ENCODE peak calls at places on chromosome 17, in ten cellular contexts. U is fibroblast of lung; C is tibial nerve; S is ovary; N is small intestine; G is CD4-positive, alpha-beta T cell; Y is CD8-positive, alpha-beta memory T cell; D is osteoblast; P is spleen; B is neuronal stem cell. H is an unnamed sample. For H3K9me3, the result is how much of the 10 kb centered on the place peaks cover.

GRCh38 chr17:45905812-45906211 is 11.5 kb downstream of the MAPT start:
- DNase-seq in U (no peak), C (no peak), S (no peak), N (no peak), G (no peak), Y (no peak), D (no peak), P (no peak), B (no peak), H (no peak)

GRCh38 chr17:55567240-55568216 is 56.3 kb upstream of the SMIM36 start:
- DNase-seq in U (peak), C (peak), S (peak), N (no peak), G (no peak), Y (no peak), D (peak), P (no peak), B (no peak), H (no peak)

GRCh38 chr17:42819939-42820535 is 4.0 kb downstream of the BECN1 start:
- DNase-seq in U (peak), C (no peak), S (no peak), N (peak), G (peak), Y (peak), D (peak), P (peak), B (peak), H (peak)

GRCh38 chr17:64339516-64340475 is 50.9 kb downstream of the PECAM1 start:
- DNase-seq in U (peak), C (no peak), S (no peak), N (no peak), G (no peak), Y (no peak), D (peak), P (no peak), B (no peak), H (no peak)

GRCh38 chr17:18981642-18982424 is 22.7 kb downstream of the FAM83G start:
- DNase-seq in U (peak), C (no peak), S (no peak), N (peak), G (no peak), Y (no peak), D (peak), P (no peak), B (no peak), H (no peak)

GRCh38 chr17:75645889-75646625 is 12.8 kb downstream of the SMIM5 start:
- DNase-seq in U (no peak), C (no peak), S (no peak), N (peak), G (no peak), Y (no peak), D (peak), P (peak), B (no peak), H (no peak)

GRCh38 chr17:8372422-8372821 is 4.1 kb downstream of the KRABD2 start:
- DNase-seq in U (no peak), C (no peak), S (no peak), N (no peak), G (no peak), Y (no peak), D (no peak), P (no peak), B (no peak), H (no peak)

GRCh38 chr17:76515291-76515949 is 14.2 kb upstream of the RHBDF2 start:
- DNase-seq in U (peak), C (peak), S (no peak), N (peak), G (peak), Y (peak), D (peak), P (peak), B (no peak), H (no peak)

GRCh38 chr17:49076575-49077384 is 55.8 kb upstream of the B4GALNT2 start:
- DNase-seq in U (peak), C (no peak), S (no peak), N (no peak), G (no peak), Y (no peak), D (peak), P (no peak), B (no peak), H (no peak)

GRCh38 chr17:62708587-62708986 is 81.1 kb downstream of the MRC2 start:
- DNase-seq in U (peak), C (no peak), S (no peak), N (no peak), G (no peak), Y (no peak), D (no peak), P (no peak), B (no peak), H (no peak)

GRCh38 chr17:76539631-76540271 is at the start of gene PRCD:
- DNase-seq in U (no peak), C (no peak), S (peak), N (no peak), G (no peak), Y (no peak), D (peak), P (peak), B (no peak), H (no peak)

GRCh38 chr17:20206591-20206990 is 197.4 kb downstream of the SPECC1 start:
- DNase-seq in U (peak), C (no peak), S (no peak), N (no peak), G (no peak), Y (no peak), D (peak), P (no peak), B (no peak), H (no peak)

GRCh38 chr17:18959071-18959844 is 7.3 kb downstream of the SLC5A10 start:
- DNase-seq in U (no peak), C (no peak), S (no peak), N (no peak), G (no peak), Y (no peak), D (peak), P (peak), B (no peak), H (no peak)

GRCh38 chr17:2213291-2213960 is 90.2 kb downstream of the SMG6 start:
- DNase-seq in U (peak), C (no peak), S (no peak), N (no peak), G (no peak), Y (no peak), D (peak), P (no peak), B (no peak), H (no peak)

GRCh38 chr17:75481194-75482059 is 25.0 kb downstream of the TMEM94 start:
- DNase-seq in U (no peak), C (no peak), S (no peak), N (no peak), G (no peak), Y (no peak), D (peak), P (no peak), B (no peak), H (no peak)

GRCh38 chr17:69959291-69959690 is 115.7 kb upstream of the KCNJ16 start:
- DNase-seq in U (no peak), C (no peak), S (no peak), N (no peak), G (no peak), Y (no peak), D (no peak), P (no peak), B (no peak), H (no peak)
- H3K9me3 ChIP-seq in U (under half), C (under half), S (under half), N (under half), G (under half), Y (under half), D (under half), P (under half), B (under half), H (under half)

GRCh38 chr17:28318759-28319660 is at the start of gene TMEM97:
- DNase-seq in U (peak), C (peak), S (peak), N (peak), G (peak), Y (peak), D (peak), P (peak), B (peak), H (peak)
- H3K27ac ChIP-seq in U (peak), C (peak), S (no peak), N (peak), G (no peak), Y (peak), D (peak), P (no peak), B (peak), H (peak)

GRCh38 chr17:35338230-35338629 is 35.2 kb downstream of the SLFN11 start:
- DNase-seq in U (no peak), C (no peak), S (no peak), N (no peak), G (no peak), Y (no peak), D (no peak), P (no peak), B (no peak), H (no peak)

GRCh38 chr17:35342207-35342744 is 31.1 kb downstream of the SLFN11 start:
- DNase-seq in U (no peak), C (no peak), S (no peak), N (no peak), G (no peak), Y (no peak), D (no peak), P (no peak), B (no peak), H (no peak)

GRCh38 chr17:35341465-35341992 is 31.9 kb downstream of the SLFN11 start:
- DNase-seq in U (no peak), C (no peak), S (no peak), N (peak), G (no peak), Y (peak), D (no peak), P (no peak), B (no peak), H (peak)

DNA sequence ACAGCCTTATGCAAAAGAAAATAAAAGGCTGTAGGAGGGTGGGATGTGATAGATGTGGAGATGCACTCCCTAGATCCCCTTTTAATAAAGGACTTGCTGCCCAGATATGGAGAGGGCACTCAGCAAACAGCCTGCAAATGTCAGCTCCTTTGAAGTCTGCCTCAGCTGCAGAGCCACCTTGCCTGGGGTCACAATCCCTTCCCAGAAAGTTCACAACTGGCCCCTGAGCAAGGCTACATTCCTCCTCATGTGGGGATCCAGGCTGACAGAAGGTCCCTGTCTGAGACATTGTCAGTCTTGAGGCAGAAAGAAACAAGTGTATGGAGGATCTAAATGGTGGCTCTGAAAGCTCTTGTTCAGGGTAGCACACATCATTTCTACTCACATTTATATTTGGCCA is 36.1 kb downstream of the SLFN11 start:
- DNase-seq in U (no peak), C (no peak), S (no peak), N (no peak), G (no peak), Y (no peak), D (no peak), P (no peak), B (no peak), H (no peak)
- H3K9me3 ChIP-seq in U (under half), C (under half), S (under half), N (under half), G (under half), Y (under half), D (under half), P (under half), B (under half), H (under half)

GRCh38 chr17:81178136-81179091 is 12.4 kb upstream of the AATK start:
- DNase-seq in U (no peak), C (no peak), S (no peak), N (no peak), G (no peak), Y (no peak), D (no peak), P (no peak), B (no peak), H (no peak)
- H3K27ac ChIP-seq in U (no peak), C (no peak), S (no peak), N (no peak), G (no peak), Y (no peak), D (no peak), P (no peak), B (no peak), H (no peak)

GRCh38 chr17:3400008-3400407 is 1.8 kb upstream of the OR1E1 start:
- DNase-seq in U (no peak), C (no peak), S (no peak), N (no peak), G (no peak), Y (no peak), D (no peak), P (no peak), B (no peak), H (no peak)
- H3K9me3 ChIP-seq in U (under half), C (under half), S (under half), N (under half), G (under half), Y (under half), D (under half), P (under half), B (under half), H (under half)

GRCh38 chr17:78527345-78527744 is 49.9 kb downstream of the DNAH17 start:
- DNase-seq in U (no peak), C (no peak), S (no peak), N (no peak), G (no peak), Y (no peak), D (peak), P (no peak), B (no peak), H (no peak)
- H3K27ac ChIP-seq in U (no peak), C (no peak), S (no peak), N (no peak), G (no peak), Y (no peak), D (no peak), P (no peak), B (no peak), H (no peak)

DNA sequence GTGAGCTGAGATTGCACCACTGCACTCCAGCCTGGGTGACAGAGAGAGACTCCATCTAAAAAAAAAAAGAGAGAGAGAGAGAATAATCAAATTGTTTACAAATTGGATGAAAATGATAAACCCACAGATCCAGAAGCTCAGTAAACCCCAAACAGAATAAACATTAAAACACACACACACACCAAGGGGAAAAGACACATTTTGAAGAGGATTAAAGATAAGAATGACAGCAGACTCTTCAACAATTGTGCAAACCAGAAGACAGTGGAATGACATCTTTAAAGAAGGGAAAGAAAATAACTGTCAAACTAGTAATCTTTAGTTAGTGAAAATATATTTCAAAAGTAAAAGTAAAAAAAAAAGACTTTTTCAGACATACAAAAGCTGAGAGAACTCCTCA is 64.4 kb upstream of the RPL38 start:
- DNase-seq in U (no peak), C (no peak), S (no peak), N (no peak), G (no peak), Y (no peak), D (no peak), P (no peak), B (no peak), H (no peak)
- H3K9me3 ChIP-seq in U (under half), C (half or more), S (under half), N (under half), G (under half), Y (under half), D (under half), P (half or more), B (under half), H (under half)

H was measured in Peyer's patch.